ENCODE peak calls at places on chromosomes 6 and 20, in nine cellular contexts. S is cardiac fibroblast; N is AG09309; G is stimulated activated CD8-positive, alpha-beta memory T cell treated with anti-CD3 and anti-CD28 coated beads, Interleukin-15, amount 100 ng/mL, for 1 hour; P is activated naive CD4-positive, alpha-beta T cell treated with Interleukin-2 at 50 U/mL for 16 hours; W is activated CD4-positive, alpha-beta T cell treated with anti-CD3 and anti-CD28 coated beads, Interleukin-2, amount 50 U/mL, for 4 hours; I is posterior cingulate gyrus; F is BJ; D is IMR-90. U is an unnamed sample.

GRCh38 chr20:41183391-41183790 is 46.0 kb downstream of the PLCG1 start:
- DNase-seq in F (no peak), I (no peak), D (no peak), N (no peak), P (no peak), S (no peak), G (no peak), W (no peak), U (no peak)

GRCh38 chr6:43037197-43037596 is 15.8 kb downstream of the RRP36 start:
- DNase-seq in S (no peak), F (no peak), N (no peak), W (no peak), I (no peak), P (no peak), G (no peak), D (no peak), U (no peak)

GRCh38 chr6:5645275-5645674 is 361.4 kb downstream of the NRN1 start:
- DNase-seq in F (no peak), P (no peak), W (no peak), D (no peak), S (no peak), G (no peak), N (no peak), I (no peak), U (peak; percentile 63)

GRCh38 chr20:15047561-15047960 is 710.1 kb upstream of the FLRT3 start:
- DNase-seq in N (no peak), D (no peak), P (no peak), S (no peak), W (no peak), G (no peak), I (no peak), F (no peak), U (no peak)

GRCh38 chr6:16239798-16240123 is 1.4 kb downstream of the GMPR start:
- DNase-seq in D (peak; percentile 49), N (no peak), P (no peak), I (no peak), G (no peak), S (peak; percentile 56), W (no peak), F (no peak), U (peak; percentile 76)

GRCh38 chr6:82040405-82041221 is 206.9 kb downstream of the IBTK start:
- DNase-seq in F (no peak), D (peak; percentile 59), W (no peak), N (no peak), G (no peak), S (peak; percentile 76), P (no peak), I (no peak), U (peak; percentile 64)

GRCh38 chr6:157760137-157760536 is 62.9 kb upstream of the SNX9 start:
- DNase-seq in F (no peak), D (no peak), I (no peak), W (no peak), N (no peak), S (no peak), G (no peak), P (no peak), U (no peak)

GRCh38 chr6:136343275-136343674 is 53.6 kb upstream of the BCLAF1 start:
- DNase-seq in P (no peak), S (no peak), N (no peak), D (no peak), F (no peak), I (no peak), G (no peak), W (no peak), U (no peak)

GRCh38 chr20:50017576-50018248 is 34.9 kb downstream of the SNAI1 start:
- DNase-seq in D (no peak), N (no peak), G (no peak), S (peak; percentile 58), F (no peak), I (no peak), P (no peak), W (no peak), U (no peak)

GRCh38 chr6:10962673-10963072 is 75.8 kb downstream of the SYCP2L start:
- DNase-seq in I (no peak), G (no peak), P (no peak), F (peak; percentile 72), N (peak; percentile 65), D (peak; percentile 95), S (peak; percentile 80), W (no peak), U (no peak)

GRCh38 chr20:64239449-64240242 is 15.9 kb upstream of the PCMTD2 start:
- DNase-seq in S (no peak), D (no peak), I (no peak), G (no peak), P (no peak), F (no peak), N (no peak), W (no peak), U (no peak)

GRCh38 chr6:27502508-27503435 is 29.9 kb upstream of the ZNF184 start:
- DNase-seq in I (no peak), G (peak; percentile 33), S (peak; percentile 64), P (peak; percentile 79), F (no peak), D (peak; percentile 79), W (peak; percentile 66), N (no peak), U (peak; percentile 68)

GRCh38 chr6:75376347-75377024 is 91.9 kb upstream of the TMEM30A start:
- DNase-seq in P (no peak), F (no peak), G (no peak), I (no peak), D (peak; percentile 60), W (no peak), S (peak; percentile 58), N (no peak), U (no peak)

GRCh38 chr6:31631681-31632278 is 11.3 kb downstream of the PRRC2A start:
- DNase-seq in P (no peak), S (no peak), W (no peak), N (no peak), I (no peak), D (no peak), F (no peak), G (no peak), U (no peak)

GRCh38 chr6:101395345-101395744 is 1.8 kb downstream of the GRIK2 start:
- DNase-seq in F (no peak), G (no peak), I (no peak), S (peak; percentile 23), W (no peak), D (no peak), P (no peak), N (no peak), U (no peak)

GRCh38 chr6:33171889-33172203 is 20.4 kb downstream of the COL11A2 start:
- DNase-seq in D (no peak), S (no peak), N (no peak), G (no peak), I (no peak), P (no peak), W (no peak), F (no peak), U (no peak)

GRCh38 chr6:40791004-40791403 is 203.8 kb upstream of the LRFN2 start:
- DNase-seq in D (no peak), N (no peak), I (no peak), G (no peak), S (no peak), F (no peak), W (no peak), P (no peak), U (no peak)

GRCh38 chr20:37276494-37277252 is 12.8 kb upstream of the MANBAL start:
- DNase-seq in I (no peak), N (no peak), P (no peak), W (no peak), S (peak; percentile 90), G (no peak), D (peak; percentile 94), F (peak; percentile 57), U (peak; percentile 25)

GRCh38 chr6:71139249-71139648 is 149.4 kb upstream of the OGFRL1 start:
- DNase-seq in F (no peak), W (no peak), S (no peak), G (no peak), I (no peak), N (peak; percentile 2), P (no peak), D (peak; percentile 2), U (no peak)

GRCh38 chr6:138541793-138542481 is 42.6 kb upstream of the NHSL1 start:
- DNase-seq in W (no peak), P (no peak), D (no peak), I (no peak), S (peak; percentile 88), N (no peak), G (no peak), F (no peak), U (no peak)

GRCh38 chr6:52511572-52512151 is 65.2 kb downstream of the TRAM2 start:
- DNase-seq in F (no peak), S (no peak), I (no peak), G (no peak), D (peak; percentile 72), N (no peak), W (no peak), P (no peak), U (no peak)

GRCh38 chr6:7542878-7543394 is 1.5 kb downstream of the DSP start:
- DNase-seq in I (no peak), N (peak; percentile 46), W (no peak), F (peak; percentile 20), P (no peak), G (no peak), S (peak; percentile 53), D (peak; percentile 41), U (peak; percentile 56)

GRCh38 chr6:170360476-170360875 is 53.9 kb downstream of the FAM120B start:
- DNase-seq in G (no peak), F (no peak), S (peak; percentile 37), I (no peak), N (no peak), D (peak; percentile 25), P (no peak), W (no peak), U (no peak)

GRCh38 chr6:75602164-75602896 is 650 bp downstream of the SENP6 start:
- DNase-seq in P (peak; percentile 71), S (peak; percentile 60), F (no peak), G (peak; percentile 16), W (peak; percentile 56), D (peak; percentile 42), N (no peak), I (peak; percentile 58), U (peak; percentile 55)

GRCh38 chr6:45970326-45970725 is 45.3 kb downstream of the CLIC5 start:
- DNase-seq in G (no peak), N (no peak), P (no peak), W (no peak), D (no peak), F (no peak), S (no peak), I (no peak), U (no peak)